ENCODE peak calls at places on chromosome 6, in eight cellular contexts. W, K, G, M, E, Y, J and D are unnamed samples.

GRCh38 chr6:45420083-45420908 is 42.6 kb upstream of the SUPT3H start:
- DNase-seq in G (peak), M (no peak), W (no peak), E (peak), K (peak), J (no peak), Y (no peak), D (no peak)

GRCh38 chr6:2578729-2579128 is 172.0 kb downstream of the MYLK4 start:
- DNase-seq in M (no peak), K (peak), E (no peak), Y (no peak), W (no peak), J (no peak), G (no peak), D (no peak)

GRCh38 chr6:155121699-155122098 is 126.6 kb downstream of the TIAM2 start:
- DNase-seq in G (peak), W (no peak), K (no peak), Y (no peak), J (no peak), M (no peak), E (no peak), D (no peak)

GRCh38 chr6:47079638-47080037 is 37.5 kb upstream of the ADGRF1 start:
- DNase-seq in J (no peak), M (no peak), E (no peak), G (no peak), K (no peak), Y (no peak), W (no peak), D (peak)

GRCh38 chr6:138572200-138572875 is 73.0 kb upstream of the NHSL1 start:
- DNase-seq in Y (peak), G (no peak), W (peak), J (peak), K (peak), E (no peak), M (peak), D (peak)

GRCh38 chr6:33639559-33639958 is 18.4 kb downstream of the ITPR3 start:
- DNase-seq in K (no peak), G (no peak), M (no peak), W (no peak), J (no peak), Y (no peak), E (no peak), D (no peak)

GRCh38 chr6:16141514-16141913 is 12.6 kb downstream of the MYLIP start:
- DNase-seq in J (no peak), K (no peak), E (no peak), M (peak), G (no peak), W (no peak), Y (no peak), D (no peak)

GRCh38 chr6:4588581-4588980 is 187.6 kb upstream of the CDYL start:
- DNase-seq in M (no peak), E (no peak), Y (no peak), W (no peak), J (no peak), K (no peak), G (no peak), D (no peak)

GRCh38 chr6:170443151-170443662 is 109.9 kb downstream of the PSMB1 start:
- DNase-seq in G (no peak), J (no peak), K (no peak), M (no peak), Y (no peak), E (no peak), W (no peak), D (no peak)

GRCh38 chr6:87344513-87344912 is at the start of gene C6orf163:
- DNase-seq in K (no peak), W (no peak), J (no peak), M (no peak), G (no peak), Y (no peak), E (no peak), D (no peak)

GRCh38 chr6:165178056-165178455 is 131.3 kb downstream of the C6orf118 start:
- DNase-seq in G (no peak), Y (no peak), M (no peak), W (no peak), J (no peak), E (no peak), K (no peak), D (no peak)

GRCh38 chr6:6393069-6393529 is 72.6 kb upstream of the F13A1 start:
- DNase-seq in M (no peak), K (no peak), G (no peak), J (no peak), W (no peak), Y (no peak), E (no peak), D (no peak)

GRCh38 chr6:72553531-72554202 is 68.2 kb upstream of the KCNQ5 start:
- DNase-seq in G (no peak), K (peak), J (no peak), M (no peak), W (peak), Y (no peak), E (no peak), D (no peak)

GRCh38 chr6:56399250-56399671 is 151.9 kb upstream of the COL21A1 start:
- DNase-seq in K (peak), G (no peak), E (no peak), M (no peak), Y (no peak), W (no peak), J (no peak), D (no peak)